ENCODE peak calls at places on chromosomes 13 and 19, in four cellular contexts. T is H1, D is breast epithelium, Z is body of pancreas. E is an unnamed sample.

GRCh38 chr19:29365836-29366417 is 153.0 kb upstream of the UQCRFS1 start:
- DNase-seq in T (peak), D (no peak), Z (no peak), E (no peak)

GRCh38 chr19:18771328-18772242 is 19.5 kb downstream of the COMP start:
- DNase-seq in T (no peak), D (no peak), Z (no peak), E (no peak)

GRCh38 chr19:28839455-28839854 is 373.5 kb downstream of the UQCRFS1 start:
- DNase-seq in T (no peak), D (no peak), Z (no peak), E (no peak)

GRCh38 chr19:15365264-15365663 is 14.3 kb downstream of the AKAP8 start:
- DNase-seq in T (no peak), D (no peak), Z (no peak), E (no peak)

GRCh38 chr19:13033819-13034611 is 38.7 kb downstream of the NFIX start:
- DNase-seq in T (peak), D (peak), Z (peak), E (no peak)

GRCh38 chr19:4972509-4973230 is 3.8 kb downstream of the KDM4B start:
- DNase-seq in T (no peak), D (no peak), Z (no peak), E (no peak)

GRCh38 chr19:52248256-52248655 is 21.1 kb upstream of the ZNF766 start:
- DNase-seq in T (peak), D (no peak), Z (peak), E (no peak)

GRCh38 chr19:35006342-35006998 is 6.3 kb downstream of the GRAMD1A start:
- DNase-seq in T (no peak), D (no peak), Z (peak), E (peak)

GRCh38 chr13:30097695-30098094 is 209.7 kb downstream of the KATNAL1 start:
- DNase-seq in T (no peak), D (no peak), Z (no peak), E (no peak)

GRCh38 chr13:41864658-41865057 is 96.3 kb downstream of the VWA8 start:
- DNase-seq in T (no peak), D (no peak), Z (no peak), E (no peak)

GRCh38 chr19:55600336-55601028 is 394 bp downstream of the ZNF524 start:
- DNase-seq in T (peak), D (peak), Z (no peak), E (no peak)

GRCh38 chr13:84136582-84136981 is 254.3 kb upstream of the SLITRK1 start:
- DNase-seq in T (no peak), D (no peak), Z (no peak), E (no peak)

GRCh38 chr19:35350591-35350990 is 2.9 kb downstream of the FFAR1 start:
- DNase-seq in T (peak), D (no peak), Z (peak), E (no peak)

GRCh38 chr19:34314437-34315313 is 50.3 kb upstream of the GPI start:
- DNase-seq in T (no peak), D (no peak), Z (no peak), E (no peak)

GRCh38 chr13:33286143-33286542 is 588 bp upstream of the STARD13 start:
- DNase-seq in T (no peak), D (no peak), Z (no peak), E (no peak)

GRCh38 chr13:33285420-33286124 is at the start of gene STARD13:
- DNase-seq in T (peak), D (peak), Z (peak), E (peak)

GRCh38 chr13:33289966-33290365 is 4.4 kb upstream of the STARD13 start:
- DNase-seq in T (no peak), D (no peak), Z (no peak), E (no peak)

GRCh38 chr13:33284916-33285315 is 639 bp downstream of the STARD13 start:
- DNase-seq in T (no peak), D (no peak), Z (no peak), E (no peak)

GRCh38 chr13:33287142-33287882 is 1.8 kb upstream of the STARD13 start:
- DNase-seq in T (no peak), D (no peak), Z (no peak), E (no peak)
- H3K27ac ChIP-seq in T (no peak), D (no peak), Z (peak), E (no peak)

GRCh38 chr13:68048802-68049359 is 818.7 kb upstream of the PCDH9 start:
- DNase-seq in T (no peak), D (no peak), Z (no peak), E (no peak)
- H3K4me3 ChIP-seq in T (no peak), D (no peak), Z (no peak), E (no peak)

GRCh38 chr13:33867472-33867871 is 49.5 kb downstream of the RFC3 start:
- DNase-seq in T (no peak), D (no peak), Z (no peak), E (no peak)

GRCh38 chr13:33869005-33869404 is 51.1 kb downstream of the RFC3 start:
- DNase-seq in T (no peak), D (no peak), Z (no peak), E (no peak)

GRCh38 chr13:33870046-33870668 is 52.2 kb downstream of the RFC3 start:
- DNase-seq in T (no peak), D (no peak), Z (peak), E (no peak)

GRCh38 chr13:33865945-33866344 is 48.0 kb downstream of the RFC3 start:
- DNase-seq in T (no peak), D (no peak), Z (no peak), E (no peak)

GRCh38 chr13:33868343-33868994 is 50.5 kb downstream of the RFC3 start:
- DNase-seq in T (no peak), D (no peak), Z (no peak), E (no peak)
- H3K27ac ChIP-seq in T (no peak), D (no peak), Z (no peak), E (no peak)

GRCh38 chr13:43319617-43320444 is 296.4 kb downstream of the DNAJC15 start:
- DNase-seq in T (no peak), D (no peak), Z (no peak), E (no peak)

GRCh38 chr13:43316997-43317396 is 293.6 kb downstream of the DNAJC15 start:
- DNase-seq in T (no peak), D (no peak), Z (no peak), E (no peak)
- H3K4me3 ChIP-seq in T (no peak), D (no peak), Z (no peak), E (no peak)

GRCh38 chr13:98490195-98490771 is 86.6 kb downstream of the STK24 start:
- DNase-seq in T (no peak), D (no peak), Z (no peak), E (no peak)

GRCh38 chr13:98490866-98491265 is 86.0 kb downstream of the STK24 start:
- DNase-seq in T (no peak), D (no peak), Z (no peak), E (no peak)

GRCh38 chr13:98493035-98493401 is 83.9 kb downstream of the STK24 start:
- DNase-seq in T (no peak), D (no peak), Z (no peak), E (no peak)

GRCh38 chr13:98494769-98495168 is 82.1 kb downstream of the STK24 start:
- DNase-seq in T (no peak), D (no peak), Z (no peak), E (no peak)

GRCh38 chr13:98492335-98493034 is 84.4 kb downstream of the STK24 start:
- DNase-seq in T (no peak), D (no peak), Z (no peak), E (no peak)
- H3K27ac ChIP-seq in T (no peak), D (no peak), Z (no peak), E (peak)

GRCh38 chr13:113491418-113491883 is 940 bp upstream of the DCUN1D2 start:
- DNase-seq in T (peak), D (no peak), Z (peak), E (no peak)

GRCh38 chr13:113491982-113492381 is 1.5 kb upstream of the DCUN1D2 start:
- DNase-seq in T (no peak), D (no peak), Z (no peak), E (no peak)

GRCh38 chr13:113497217-113497616 is 6.7 kb upstream of the DCUN1D2 start:
- DNase-seq in T (no peak), D (no peak), Z (peak), E (no peak)

GRCh38 chr13:113493315-113493951 is 2.9 kb upstream of the DCUN1D2 start:
- DNase-seq in T (no peak), D (no peak), Z (peak), E (peak)

DNA sequence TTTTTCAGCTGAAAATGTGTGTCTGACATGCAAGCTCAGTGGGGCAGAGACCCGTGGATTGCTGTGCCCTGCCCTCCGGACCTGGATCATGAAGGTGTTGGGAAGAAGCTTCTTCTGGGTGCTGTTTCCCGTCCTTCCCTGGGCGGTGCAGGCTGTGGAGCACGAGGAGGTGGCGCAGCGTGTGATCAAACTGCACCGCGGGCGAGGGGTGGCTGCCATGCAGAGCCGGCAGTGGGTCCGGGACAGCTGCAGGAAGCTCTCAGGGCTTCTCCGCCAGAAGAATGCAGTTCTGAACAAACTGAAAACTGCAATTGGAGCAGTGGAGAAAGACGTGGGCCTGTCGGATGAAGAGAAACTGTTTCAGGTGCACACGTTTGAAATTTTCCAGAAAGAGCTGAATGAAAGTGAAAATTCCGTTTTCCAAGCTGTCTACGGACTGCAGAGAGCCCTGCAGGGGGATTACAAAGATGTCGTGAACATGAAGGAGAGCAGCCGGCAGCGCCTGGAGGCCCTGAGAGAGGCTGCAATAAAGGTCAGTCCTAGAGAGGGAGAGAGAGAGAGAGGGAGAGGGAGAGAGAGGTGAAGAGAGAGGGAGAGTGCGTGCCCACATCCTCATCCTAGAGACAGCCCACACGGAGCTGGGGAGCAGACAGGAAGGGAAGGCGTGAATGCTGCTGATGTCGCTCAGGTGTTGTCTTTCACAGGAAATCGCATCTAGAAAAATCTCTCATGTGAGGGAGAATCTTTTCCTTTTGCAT is 5.2 kb upstream of the DCUN1D2 start:
- DNase-seq in T (no peak), D (no peak), Z (no peak), E (no peak)
- H3K4me3 ChIP-seq in T (peak), D (no peak), Z (no peak), E (no peak)

E was measured in Panc1.